ENCODE peak calls at places on chromosomes 11 and 22, in nine cellular contexts. One of them, this sample, is unnamed.

GRCh38 chr11:111765320-111765983 is 737 bp downstream of the PPP2R1B start:
- DNase-seq in thoracic aorta: no peak
- DNase-seq in iris pigment epithelial cell: peak; percentile 14
- DNase-seq in LoVo: no peak
- DNase-seq in CD8-positive, alpha-beta memory T cell: peak; percentile 8
- DNase-seq in HT-29: peak; percentile 59
- DNase-seq in HTR-8/SVneo: peak; percentile 26
- DNase-seq in RCC 7860: no peak
- DNase-seq in HFFc6: no peak
- DNase-seq in this sample: no peak

GRCh38 chr11:76856571-76856970 is 4.1 kb upstream of the ACER3 start:
- DNase-seq in RCC 7860: no peak
- DNase-seq in CD8-positive, alpha-beta memory T cell: no peak
- DNase-seq in LoVo: no peak
- DNase-seq in thoracic aorta: no peak
- DNase-seq in iris pigment epithelial cell: no peak
- DNase-seq in HTR-8/SVneo: no peak
- DNase-seq in HFFc6: no peak
- DNase-seq in HT-29: no peak
- DNase-seq in this sample: no peak

GRCh38 chr11:129375731-129376657 is at the start of gene BARX2:
- DNase-seq in LoVo: peak; percentile 71
- DNase-seq in thoracic aorta: no peak
- DNase-seq in CD8-positive, alpha-beta memory T cell: no peak
- DNase-seq in iris pigment epithelial cell: peak; percentile 78
- DNase-seq in HTR-8/SVneo: peak; percentile 25
- DNase-seq in HFFc6: peak; percentile 41
- DNase-seq in RCC 7860: no peak
- DNase-seq in HT-29: peak; percentile 92
- DNase-seq in this sample: peak; percentile 22

GRCh38 chr22:48870436-48870835 is 957.2 kb downstream of the BRD1 start:
- DNase-seq in iris pigment epithelial cell: no peak
- DNase-seq in RCC 7860: no peak
- DNase-seq in HTR-8/SVneo: no peak
- DNase-seq in CD8-positive, alpha-beta memory T cell: no peak
- DNase-seq in HT-29: no peak
- DNase-seq in LoVo: no peak
- DNase-seq in thoracic aorta: no peak
- DNase-seq in HFFc6: no peak
- DNase-seq in this sample: no peak

GRCh38 chr11:119493712-119494111 is 70.7 kb upstream of the THY1 start:
- DNase-seq in RCC 7860: no peak
- DNase-seq in iris pigment epithelial cell: peak; percentile 33
- DNase-seq in HFFc6: no peak
- DNase-seq in LoVo: peak; percentile 46
- DNase-seq in thoracic aorta: no peak
- DNase-seq in CD8-positive, alpha-beta memory T cell: no peak
- DNase-seq in HTR-8/SVneo: no peak
- DNase-seq in HT-29: peak; percentile 75
- DNase-seq in this sample: no peak

GRCh38 chr11:68932933-68933577 is 29.4 kb downstream of the IGHMBP2 start:
- DNase-seq in RCC 7860: no peak
- DNase-seq in HT-29: no peak
- DNase-seq in iris pigment epithelial cell: no peak
- DNase-seq in CD8-positive, alpha-beta memory T cell: no peak
- DNase-seq in HTR-8/SVneo: no peak
- DNase-seq in HFFc6: no peak
- DNase-seq in thoracic aorta: no peak
- DNase-seq in LoVo: no peak
- DNase-seq in this sample: no peak

GRCh38 chr11:111912535-111912934 is at the start of gene HSPB2:
- DNase-seq in HFFc6: no peak
- DNase-seq in HT-29: no peak
- DNase-seq in RCC 7860: no peak
- DNase-seq in HTR-8/SVneo: no peak
- DNase-seq in thoracic aorta: no peak
- DNase-seq in CD8-positive, alpha-beta memory T cell: no peak
- DNase-seq in LoVo: no peak
- DNase-seq in iris pigment epithelial cell: no peak
- DNase-seq in this sample: no peak

GRCh38 chr11:11169715-11170351 is 183.2 kb downstream of the CSNK2A3 start:
- DNase-seq in HFFc6: no peak
- DNase-seq in HT-29: no peak
- DNase-seq in thoracic aorta: no peak
- DNase-seq in RCC 7860: no peak
- DNase-seq in HTR-8/SVneo: no peak
- DNase-seq in CD8-positive, alpha-beta memory T cell: no peak
- DNase-seq in iris pigment epithelial cell: no peak
- DNase-seq in LoVo: no peak
- DNase-seq in this sample: no peak

GRCh38 chr11:13278620-13279486 is 1.3 kb downstream of the BMAL1 start:
- DNase-seq in LoVo: no peak
- DNase-seq in RCC 7860: no peak
- DNase-seq in HFFc6: no peak
- DNase-seq in HTR-8/SVneo: no peak
- DNase-seq in thoracic aorta: no peak
- DNase-seq in HT-29: no peak
- DNase-seq in CD8-positive, alpha-beta memory T cell: peak; percentile 22
- DNase-seq in iris pigment epithelial cell: no peak
- DNase-seq in this sample: no peak

GRCh38 chr11:69939551-69940245 is 120.5 kb upstream of the FGF3 start:
- DNase-seq in HFFc6: no peak
- DNase-seq in thoracic aorta: peak; percentile 48
- DNase-seq in RCC 7860: no peak
- DNase-seq in LoVo: no peak
- DNase-seq in HT-29: peak; percentile 66
- DNase-seq in CD8-positive, alpha-beta memory T cell: no peak
- DNase-seq in iris pigment epithelial cell: no peak
- DNase-seq in HTR-8/SVneo: no peak
- DNase-seq in this sample: no peak

GRCh38 chr11:43212279-43212678 is 99.5 kb upstream of the API5 start:
- DNase-seq in LoVo: no peak
- DNase-seq in iris pigment epithelial cell: no peak
- DNase-seq in HT-29: no peak
- DNase-seq in thoracic aorta: no peak
- DNase-seq in HTR-8/SVneo: no peak
- DNase-seq in HFFc6: no peak
- DNase-seq in RCC 7860: no peak
- DNase-seq in CD8-positive, alpha-beta memory T cell: no peak
- DNase-seq in this sample: no peak

GRCh38 chr11:121802542-121802941 is 313.5 kb downstream of the BLID start:
- DNase-seq in HTR-8/SVneo: no peak
- DNase-seq in iris pigment epithelial cell: no peak
- DNase-seq in HT-29: no peak
- DNase-seq in RCC 7860: no peak
- DNase-seq in thoracic aorta: no peak
- DNase-seq in HFFc6: no peak
- DNase-seq in LoVo: no peak
- DNase-seq in CD8-positive, alpha-beta memory T cell: no peak
- DNase-seq in this sample: no peak

GRCh38 chr11:48093795-48094642 is 113.7 kb downstream of the PTPRJ start:
- DNase-seq in LoVo: peak; percentile 40
- DNase-seq in RCC 7860: no peak
- DNase-seq in HT-29: peak; percentile 82
- DNase-seq in CD8-positive, alpha-beta memory T cell: no peak
- DNase-seq in HFFc6: no peak
- DNase-seq in iris pigment epithelial cell: no peak
- DNase-seq in HTR-8/SVneo: peak; percentile 29
- DNase-seq in thoracic aorta: no peak
- DNase-seq in this sample: no peak

GRCh38 chr11:11856638-11857037 is 14.9 kb downstream of the USP47 start:
- DNase-seq in HFFc6: peak; percentile 35
- DNase-seq in HT-29: no peak
- DNase-seq in thoracic aorta: no peak
- DNase-seq in HTR-8/SVneo: no peak
- DNase-seq in LoVo: no peak
- DNase-seq in RCC 7860: peak; percentile 42
- DNase-seq in CD8-positive, alpha-beta memory T cell: peak; percentile 58
- DNase-seq in iris pigment epithelial cell: peak; percentile 60
- DNase-seq in this sample: no peak